ENCODE peak calls at places on chromosomes 4 and X, in four cellular contexts. T, Y, L and Q are unnamed samples.

GRCh38 chr4:133146574-133147198 is 2.4 kb upstream of the PCDH10 start:
- DNase-seq in L (peak; percentile 36), T (peak; percentile 53), Y (peak; percentile 62), Q (peak; percentile 43)

GRCh38 chr4:129446074-129446473 is 350.1 kb downstream of the C4orf33 start:
- DNase-seq in T (peak; percentile 61), Y (peak; percentile 21), L (peak; percentile 2), Q (no peak)

GRCh38 chr4:2848449-2848848 is 4.8 kb downstream of the ADD1 start:
- DNase-seq in T (no peak), Y (no peak), L (no peak), Q (no peak)

GRCh38 chrX:68829594-68830485 is 1.0 kb downstream of the EFNB1 start:
- DNase-seq in L (no peak), Y (no peak), T (peak; percentile 32), Q (peak; percentile 23)

GRCh38 chr4:114005569-114006442 is 26.4 kb upstream of the ARSJ start:
- DNase-seq in T (peak; percentile 62), Y (no peak), L (no peak), Q (peak; percentile 36)

GRCh38 chr4:168584321-168584771 is 87.5 kb downstream of the PALLD start:
- DNase-seq in L (no peak), Y (no peak), T (peak; percentile 77), Q (peak; percentile 29)

GRCh38 chr4:8182858-8183725 is 16.0 kb upstream of the SH3TC1 start:
- DNase-seq in L (peak; percentile 86), T (peak; percentile 92), Y (peak; percentile 91), Q (peak; percentile 87)

GRCh38 chrX:110853610-110854009 is 58.0 kb upstream of the CHRDL1 start:
- DNase-seq in L (no peak), T (peak; percentile 29), Y (no peak), Q (peak; percentile 6)

GRCh38 chrX:153864101-153864500 is 21.9 kb downstream of the L1CAM start:
- DNase-seq in T (no peak), Y (no peak), L (no peak), Q (no peak)

GRCh38 chr4:155342142-155342541 is 34.6 kb downstream of the MAP9 start:
- DNase-seq in T (peak; percentile 35), Y (no peak), L (peak; percentile 18), Q (peak; percentile 1)

GRCh38 chrX:3962511-3963350 is 249.3 kb upstream of the PRKX start:
- DNase-seq in L (no peak), T (peak; percentile 13), Y (no peak), Q (no peak)

GRCh38 chr4:79050521-79050880 is 111.3 kb upstream of the PAQR3 start:
- DNase-seq in T (no peak), L (no peak), Y (peak; percentile 27), Q (peak; percentile 1)

GRCh38 chr4:119693127-119693526 is 64.5 kb upstream of the PDE5A start:
- DNase-seq in T (peak; percentile 4), Y (no peak), L (no peak), Q (no peak)

GRCh38 chr4:40471923-40472322 is 136.8 kb downstream of the CHRNA9 start:
- DNase-seq in L (no peak), Y (no peak), T (no peak), Q (no peak)

GRCh38 chr4:177033130-177033529 is 240.4 kb upstream of the VEGFC start:
- DNase-seq in Y (no peak), T (no peak), L (no peak), Q (no peak)